ENCODE peak calls at places on chromosomes 13 and 19, in four cellular contexts. W, X, V and K are unnamed samples.

GRCh38 chr19:15672580-15673175 is at the start of gene CYP4F12:
- DNase-seq in W (no peak), X (peak), V (peak), K (no peak)

GRCh38 chr13:37905736-37906135 is 36.2 kb upstream of the TRPC4 start:
- DNase-seq in W (no peak), X (no peak), V (no peak), K (no peak)

GRCh38 chr13:50072676-50073075 is 57.4 kb downstream of the KCNRG start:
- DNase-seq in W (no peak), X (no peak), V (no peak), K (no peak)

GRCh38 chr19:8085606-8086464 is 33.3 kb downstream of the CCL25 start:
- DNase-seq in W (no peak), X (no peak), V (peak), K (no peak)

GRCh38 chr19:35561436-35561835 is 2.0 kb downstream of the ATP4A start:
- DNase-seq in W (no peak), X (no peak), V (no peak), K (no peak)

GRCh38 chr13:103625194-103625593 is 559.0 kb upstream of the SLC10A2 start:
- DNase-seq in W (no peak), X (no peak), V (no peak), K (no peak)

GRCh38 chr13:97348569-97349100 is 85.3 kb upstream of the RAP2A start:
- DNase-seq in W (no peak), X (no peak), V (no peak), K (no peak)

GRCh38 chr19:3471954-3472655 is 8.2 kb downstream of the SMIM24 start:
- DNase-seq in W (no peak), X (no peak), V (peak), K (no peak)

GRCh38 chr13:33817513-33817842 is 471 bp upstream of the RFC3 start:
- DNase-seq in W (no peak), X (no peak), V (no peak), K (no peak)

GRCh38 chr13:82294226-82294625 is 1588.0 kb downstream of the SLITRK1 start:
- DNase-seq in W (no peak), X (no peak), V (no peak), K (no peak)

GRCh38 chr13:66009241-66009640 is 1220.9 kb downstream of the PCDH9 start:
- DNase-seq in W (no peak), X (no peak), V (no peak), K (no peak)

GRCh38 chr13:46995874-46996273 is 99.0 kb upstream of the HTR2A start:
- DNase-seq in W (peak), X (no peak), V (no peak), K (no peak)

GRCh38 chr13:88005188-88005587 is 334.0 kb downstream of the SLITRK5 start:
- DNase-seq in W (no peak), X (no peak), V (no peak), K (no peak)

GRCh38 chr13:101115762-101116161 is 300.5 kb downstream of the NALCN start:
- DNase-seq in W (no peak), X (no peak), V (no peak), K (no peak)

GRCh38 chr13:51002736-51003135 is 93.1 kb downstream of the RNASEH2B start:
- DNase-seq in W (no peak), X (no peak), V (no peak), K (no peak)

GRCh38 chr13:100039740-100040139 is 49.2 kb upstream of the PCCA start:
- DNase-seq in W (no peak), X (no peak), V (no peak), K (no peak)

GRCh38 chr19:55116232-55117062 is 990 bp downstream of the PPP1R12C start:
- DNase-seq in W (no peak), X (no peak), V (peak), K (peak)

GRCh38 chr19:55113570-55114039 is 3.8 kb downstream of the PPP1R12C start:
- DNase-seq in W (no peak), X (no peak), V (peak), K (peak)

GRCh38 chr19:55117063-55117635 is 288 bp downstream of the PPP1R12C start:
- DNase-seq in W (no peak), X (no peak), V (no peak), K (no peak)

GRCh38 chr19:55114566-55115145 is 2.8 kb downstream of the PPP1R12C start:
- DNase-seq in W (no peak), X (no peak), V (no peak), K (no peak)

DNA sequence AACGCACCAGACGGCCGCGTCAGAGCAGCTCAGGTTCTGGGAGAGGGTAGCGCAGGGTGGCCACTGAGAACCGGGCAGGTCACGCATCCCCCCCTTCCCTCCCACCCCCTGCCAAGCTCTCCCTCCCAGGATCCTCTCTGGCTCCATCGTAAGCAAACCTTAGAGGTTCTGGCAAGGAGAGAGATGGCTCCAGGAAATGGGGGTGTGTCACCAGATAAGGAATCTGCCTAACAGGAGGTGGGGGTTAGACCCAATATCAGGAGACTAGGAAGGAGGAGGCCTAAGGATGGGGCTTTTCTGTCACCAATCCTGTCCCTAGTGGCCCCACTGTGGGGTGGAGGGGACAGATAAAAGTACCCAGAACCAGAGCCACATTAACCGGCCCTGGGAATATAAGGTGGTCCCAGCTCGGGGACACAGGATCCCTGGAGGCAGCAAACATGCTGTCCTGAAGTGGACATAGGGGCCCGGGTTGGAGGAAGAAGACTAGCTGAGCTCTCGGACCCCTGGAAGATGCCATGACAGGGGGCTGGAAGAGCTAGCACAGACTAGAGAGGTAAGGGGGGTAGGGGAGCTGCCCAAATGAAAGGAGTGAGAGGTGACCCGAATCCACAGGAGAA is 1.9 kb downstream of the PPP1R12C start:
- DNase-seq in W (no peak), X (no peak), V (peak), K (no peak)
- H3K9ac ChIP-seq in W (peak), X (peak), V (peak), K (no peak)

GRCh38 chr19:13156968-13157882 is 7.0 kb downstream of the IER2 start:
- DNase-seq in W (no peak), X (no peak), V (no peak), K (no peak)
- TF ChIP-seq EGR1 in W (no peak), X (no peak), V (no peak), K (no peak)

DNA sequence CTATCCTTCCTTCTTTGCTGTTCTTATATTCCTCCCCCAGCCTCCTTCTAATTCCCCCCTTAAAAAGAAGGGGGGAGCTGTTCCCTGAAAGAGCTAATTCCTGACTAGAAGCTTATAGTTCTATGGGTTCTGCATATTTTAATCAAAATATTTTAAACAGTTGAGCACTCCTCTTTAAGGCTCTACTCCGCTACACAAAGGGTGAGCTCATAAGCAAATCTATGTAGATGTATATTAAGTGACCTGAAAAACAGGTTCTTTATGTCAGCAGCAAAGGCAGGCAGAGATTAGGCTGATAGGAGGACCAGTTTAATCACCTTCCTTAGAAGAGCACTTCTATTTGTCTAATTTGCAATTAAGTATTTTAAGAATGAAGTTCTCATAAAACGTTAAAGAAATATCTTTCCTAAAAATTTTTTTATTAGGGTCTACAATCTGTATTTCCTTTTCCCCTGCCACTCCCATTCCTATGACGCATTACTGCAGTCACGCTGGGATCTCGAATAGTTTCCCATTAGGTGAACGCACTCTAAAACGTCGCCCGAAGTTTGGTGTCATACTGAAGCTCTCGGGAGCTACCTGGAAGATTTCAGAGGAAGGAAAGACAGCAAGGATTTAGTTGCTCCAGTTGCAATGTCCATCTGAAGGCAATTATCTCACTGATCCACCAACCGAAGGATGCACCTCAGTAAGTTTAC is 5.1 kb downstream of the EFNB2 start:
- DNase-seq in W (no peak), X (no peak), V (no peak), K (no peak)
- H3K9ac ChIP-seq in W (no peak), X (no peak), V (no peak), K (no peak)

GRCh38 chr13:36355632-36356031 is 9.4 kb upstream of the SPART start:
- DNase-seq in W (no peak), X (no peak), V (no peak), K (no peak)
- TF ChIP-seq EGR1 in W (no peak), X (no peak), V (no peak), K (no peak)

GRCh38 chr13:114106526-114106925 is 25.9 kb downstream of the RASA3 start:
- DNase-seq in W (no peak), X (no peak), V (no peak), K (no peak)

GRCh38 chr13:114107686-114108081 is 24.7 kb downstream of the RASA3 start:
- DNase-seq in W (no peak), X (no peak), V (no peak), K (no peak)

GRCh38 chr13:114104626-114105350 is 27.6 kb downstream of the RASA3 start:
- DNase-seq in W (no peak), X (no peak), V (no peak), K (no peak)

GRCh38 chr13:114106991-114107685 is 25.3 kb downstream of the RASA3 start:
- DNase-seq in W (no peak), X (no peak), V (no peak), K (no peak)

DNA sequence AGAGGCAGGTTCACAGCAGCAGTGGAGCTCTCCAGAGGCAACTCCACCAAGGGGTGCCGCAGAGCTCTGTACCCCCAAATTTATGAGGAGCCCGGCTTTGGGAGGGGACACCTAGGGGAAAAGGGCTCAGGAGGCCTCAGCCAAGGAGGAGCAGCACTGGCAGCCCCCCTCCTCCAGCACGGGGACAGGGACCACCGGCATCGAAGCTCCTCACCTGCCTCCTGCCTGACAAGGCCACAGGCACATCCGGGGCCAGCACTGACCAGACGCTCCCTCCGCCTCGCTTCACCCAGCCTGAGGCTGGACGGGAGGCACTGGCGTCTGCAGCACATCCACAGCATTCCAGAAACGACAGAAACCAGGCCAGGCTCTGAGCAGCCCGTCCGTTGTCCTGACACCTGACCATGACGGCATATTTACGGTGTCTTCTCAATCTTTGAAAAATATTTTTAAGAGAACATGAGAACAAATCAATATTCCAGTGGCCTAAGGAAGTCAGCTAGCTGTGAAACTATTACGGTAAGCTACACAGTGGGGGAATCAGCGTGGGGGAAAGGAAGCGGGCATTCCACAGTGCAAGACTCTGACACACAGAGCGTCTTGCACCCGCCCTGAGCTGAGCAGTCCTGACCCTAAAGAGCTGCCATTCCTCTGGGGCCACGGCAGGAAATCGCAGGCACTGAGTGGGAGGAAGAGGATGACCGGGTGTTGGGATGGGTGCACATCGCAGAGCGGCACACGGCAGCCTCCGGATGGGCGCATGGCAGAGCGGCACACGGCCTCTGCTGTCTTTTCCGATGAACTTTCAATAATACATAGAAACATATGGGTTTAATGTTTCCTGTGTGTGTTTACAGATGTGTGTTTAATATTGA is 26.8 kb downstream of the RASA3 start:
- DNase-seq in W (no peak), X (no peak), V (no peak), K (no peak)
- H3K9ac ChIP-seq in W (no peak), X (no peak), V (no peak), K (no peak)

GRCh38 chr19:42028304-42029216 is 34.5 kb upstream of the ATP1A3 start:
- DNase-seq in W (no peak), X (peak), V (peak), K (peak)
- TF ChIP-seq EGR1 in W (no peak), X (no peak), V (no peak), K (no peak)

DNA sequence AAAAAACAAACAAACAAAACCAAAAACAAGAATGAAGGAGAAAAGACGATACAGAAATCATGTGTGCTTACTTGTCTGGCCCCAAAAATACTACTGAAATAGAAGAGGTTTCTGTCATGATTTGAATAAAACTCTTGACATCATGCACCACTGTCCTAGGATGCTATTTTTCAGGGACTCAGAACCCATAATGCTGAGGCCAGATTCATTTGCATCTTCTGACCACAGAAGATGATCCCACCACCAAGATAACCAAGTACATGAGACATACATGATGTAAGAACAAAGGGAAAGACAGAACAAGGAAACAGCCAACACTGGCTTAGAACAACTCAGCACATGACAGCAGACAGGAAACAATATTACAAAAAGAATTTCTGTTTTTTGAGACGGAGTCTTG is 2.5 kb downstream of the ZNF552 start:
- DNase-seq in W (peak), X (no peak), V (no peak), K (no peak)
- H3K9ac ChIP-seq in W (no peak), X (no peak), V (no peak), K (no peak)

DNA sequence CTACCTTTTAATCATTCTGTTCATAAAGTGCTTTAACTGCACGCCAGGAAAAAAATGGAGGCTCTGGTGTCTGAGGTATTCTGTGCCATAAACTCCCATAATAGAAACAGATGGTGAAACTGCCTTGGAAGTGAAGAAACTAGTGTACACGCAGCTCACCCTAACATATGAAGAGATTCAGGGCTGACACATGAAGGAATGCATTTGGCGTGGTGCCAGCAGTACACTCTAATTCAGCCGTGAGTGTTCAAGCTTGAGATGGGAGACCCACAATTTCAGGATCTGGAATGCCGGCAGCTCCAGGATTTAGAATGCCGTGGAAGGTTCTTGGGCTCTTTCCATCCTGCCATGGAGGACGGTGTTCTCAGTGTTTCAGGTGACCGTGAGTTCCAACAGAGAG is 478.4 kb downstream of the TSHZ3 start:
- DNase-seq in W (no peak), X (no peak), V (no peak), K (no peak)
- TF ChIP-seq EGR1 in W (no peak), X (no peak), V (no peak), K (no peak)

DNA sequence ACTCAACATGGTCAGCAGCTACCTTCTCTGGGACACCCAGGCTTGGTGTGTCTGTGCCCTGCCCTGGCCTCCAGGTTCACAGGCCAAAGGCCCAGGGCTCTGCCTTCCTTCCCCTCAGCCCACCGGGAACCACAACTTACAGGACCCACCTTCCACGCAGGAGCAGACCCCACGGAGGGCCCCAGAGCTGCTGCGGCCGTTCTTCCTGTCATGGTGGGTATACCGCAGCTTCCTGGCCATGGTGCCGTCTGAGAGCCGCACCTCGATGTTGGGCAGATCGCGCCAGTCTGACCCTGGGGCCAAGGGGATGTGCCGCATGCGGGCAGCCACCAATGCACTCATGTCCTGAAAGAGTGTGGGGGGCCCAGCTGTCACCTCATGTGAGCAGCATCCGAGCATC is 17.2 kb upstream of the EIF3G start:
- DNase-seq in W (no peak), X (no peak), V (no peak), K (no peak)
- H3K9ac ChIP-seq in W (no peak), X (no peak), V (no peak), K (no peak)

GRCh38 chr19:18420931-18421330 is 1.7 kb downstream of the SSBP4 start:
- DNase-seq in W (no peak), X (no peak), V (no peak), K (no peak)

GRCh38 chr19:18418725-18419194 is 438 bp upstream of the SSBP4 start:
- DNase-seq in W (no peak), X (no peak), V (peak), K (no peak)

GRCh38 chr19:18421371-18421959 is 2.3 kb downstream of the SSBP4 start:
- DNase-seq in W (no peak), X (no peak), V (no peak), K (no peak)

GRCh38 chr19:18419195-18419698 is at the start of gene SSBP4:
- DNase-seq in W (no peak), X (no peak), V (peak), K (peak)

DNA sequence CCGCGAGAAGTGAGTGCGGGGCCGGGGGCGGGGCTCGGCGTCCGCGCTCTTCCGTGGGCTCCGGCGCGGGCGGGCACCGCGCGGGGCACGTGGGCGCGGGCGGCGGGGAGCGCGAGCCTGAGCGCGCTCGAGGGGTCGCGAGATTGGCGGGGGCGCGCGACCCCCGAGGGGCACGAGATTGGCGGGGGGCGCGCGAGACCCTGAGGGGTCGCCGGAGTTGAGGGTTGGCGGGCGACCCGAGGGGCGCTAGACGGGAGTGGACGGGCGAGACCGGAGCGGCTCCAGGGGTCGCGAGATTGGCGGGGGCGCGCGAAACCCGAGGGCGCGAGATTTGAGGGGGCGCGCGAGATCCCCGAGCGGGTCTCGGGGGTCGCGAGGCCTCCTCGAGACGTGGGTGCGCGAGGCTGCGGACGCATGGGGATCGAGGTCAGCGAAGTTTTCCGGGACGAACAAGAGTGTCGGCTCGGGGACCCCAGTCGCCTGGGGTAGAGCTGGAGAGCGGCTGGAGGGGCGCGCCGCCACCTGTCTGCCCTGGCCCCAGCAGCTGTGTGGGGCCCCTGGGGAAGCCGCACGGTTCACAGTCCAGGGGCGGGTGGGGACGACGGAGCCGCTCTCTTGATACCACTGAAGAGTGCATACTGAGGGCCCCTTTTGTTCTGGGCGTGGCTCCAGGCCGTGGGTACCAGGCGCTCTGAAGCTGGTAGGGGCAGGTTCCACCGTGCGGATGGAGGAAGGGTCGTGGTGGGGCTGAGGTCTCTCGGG is 682 bp downstream of the SSBP4 start:
- DNase-seq in W (no peak), X (no peak), V (peak), K (no peak)
- TF ChIP-seq EGR1 in W (no peak), X (no peak), V (no peak), K (no peak)